ENCODE peak calls at places on chromosomes 2 and 18, in five cellular contexts. One of them, this sample, is unnamed.

GRCh38 chr2:29766191-29766590 is 155.2 kb downstream of the ALK start:
- DNase-seq in SK-N-SH: no peak
- DNase-seq in stomach: no peak
- DNase-seq in H1: no peak
- DNase-seq in HepG2: no peak
- DNase-seq in this sample: no peak

GRCh38 chr2:217713395-217714267 is 289.2 kb downstream of the TNS1 start:
- DNase-seq in HepG2: peak
- DNase-seq in H1: peak
- DNase-seq in stomach: peak
- DNase-seq in SK-N-SH: peak
- DNase-seq in this sample: peak

GRCh38 chr18:76672627-76673026 is 149.7 kb upstream of the ZNF236 start:
- DNase-seq in HepG2: no peak
- DNase-seq in stomach: no peak
- DNase-seq in SK-N-SH: no peak
- DNase-seq in H1: no peak
- DNase-seq in this sample: no peak

GRCh38 chr18:59846814-59847490 is 52.8 kb upstream of the PMAIP1 start:
- DNase-seq in stomach: peak
- DNase-seq in SK-N-SH: no peak
- DNase-seq in H1: no peak
- DNase-seq in HepG2: no peak
- DNase-seq in this sample: no peak

GRCh38 chr18:49130261-49130660 is 179.5 kb upstream of the SMAD7 start:
- DNase-seq in stomach: no peak
- DNase-seq in H1: no peak
- DNase-seq in SK-N-SH: no peak
- DNase-seq in HepG2: peak
- DNase-seq in this sample: no peak

GRCh38 chr2:10864888-10865551 is 46.7 kb upstream of the KCNF1 start:
- DNase-seq in HepG2: no peak
- DNase-seq in SK-N-SH: no peak
- DNase-seq in stomach: no peak
- DNase-seq in H1: no peak
- DNase-seq in this sample: no peak

GRCh38 chr18:59264136-59264571 is 9.1 kb downstream of the RAX start:
- DNase-seq in HepG2: no peak
- DNase-seq in stomach: no peak
- DNase-seq in SK-N-SH: peak
- DNase-seq in H1: no peak
- DNase-seq in this sample: no peak

GRCh38 chr18:26656944-26657536 is 108.7 kb upstream of the KCTD1 start:
- DNase-seq in HepG2: peak
- DNase-seq in H1: no peak
- DNase-seq in SK-N-SH: peak
- DNase-seq in stomach: peak
- DNase-seq in this sample: peak

GRCh38 chr2:195596840-195597239 is 60.2 kb upstream of the SLC39A10 start:
- DNase-seq in SK-N-SH: no peak
- DNase-seq in HepG2: no peak
- DNase-seq in stomach: no peak
- DNase-seq in H1: no peak
- DNase-seq in this sample: no peak

GRCh38 chr18:461762-462161 is 38.7 kb downstream of the COLEC12 start:
- DNase-seq in H1: no peak
- DNase-seq in HepG2: no peak
- DNase-seq in SK-N-SH: no peak
- DNase-seq in stomach: no peak
- DNase-seq in this sample: no peak

GRCh38 chr2:96763511-96764252 is 3.0 kb downstream of the CNNM4 start:
- DNase-seq in HepG2: peak
- DNase-seq in H1: no peak
- DNase-seq in stomach: no peak
- DNase-seq in SK-N-SH: peak
- DNase-seq in this sample: no peak

GRCh38 chr2:26621469-26622199 is 19.5 kb downstream of the CIB4 start:
- DNase-seq in HepG2: no peak
- DNase-seq in SK-N-SH: peak
- DNase-seq in stomach: no peak
- DNase-seq in H1: no peak
- DNase-seq in this sample: no peak

GRCh38 chr2:79980116-79980515 is 324.4 kb downstream of the LRRTM1 start:
- DNase-seq in H1: no peak
- DNase-seq in SK-N-SH: no peak
- DNase-seq in HepG2: no peak
- DNase-seq in stomach: no peak
- DNase-seq in this sample: no peak

GRCh38 chr18:10279905-10280658 is 174.4 kb upstream of the APCDD1 start:
- DNase-seq in HepG2: no peak
- DNase-seq in SK-N-SH: no peak
- DNase-seq in stomach: no peak
- DNase-seq in H1: no peak
- DNase-seq in this sample: no peak

GRCh38 chr2:173307287-173307686 is 47.4 kb upstream of the CDCA7 start:
- DNase-seq in H1: no peak
- DNase-seq in SK-N-SH: no peak
- DNase-seq in stomach: no peak
- DNase-seq in HepG2: no peak
- DNase-seq in this sample: no peak

GRCh38 chr2:42928161-42928691 is 135.8 kb upstream of the HAAO start:
- DNase-seq in SK-N-SH: no peak
- DNase-seq in HepG2: peak
- DNase-seq in stomach: no peak
- DNase-seq in H1: no peak
- DNase-seq in this sample: no peak

GRCh38 chr18:48539406-48540328 is 836 bp downstream of the CTIF start:
- DNase-seq in H1: no peak
- DNase-seq in SK-N-SH: peak
- DNase-seq in stomach: peak
- DNase-seq in HepG2: no peak
- DNase-seq in this sample: peak

GRCh38 chr2:14132386-14132785 is 500.1 kb upstream of the LRATD1 start:
- DNase-seq in stomach: no peak
- DNase-seq in SK-N-SH: no peak
- DNase-seq in H1: no peak
- DNase-seq in HepG2: no peak
- DNase-seq in this sample: no peak

GRCh38 chr2:196821195-196821594 is 12.0 kb upstream of the C2orf66 start:
- DNase-seq in HepG2: no peak
- DNase-seq in H1: no peak
- DNase-seq in stomach: no peak
- DNase-seq in SK-N-SH: no peak
- DNase-seq in this sample: no peak

GRCh38 chr2:173760553-173760952 is 204.6 kb downstream of the SP3 start:
- DNase-seq in HepG2: no peak
- DNase-seq in H1: no peak
- DNase-seq in SK-N-SH: no peak
- DNase-seq in stomach: no peak
- DNase-seq in this sample: no peak

GRCh38 chr2:201932511-201932910 is 101.1 kb upstream of the FZD7 start:
- DNase-seq in H1: no peak
- DNase-seq in stomach: no peak
- DNase-seq in HepG2: no peak
- DNase-seq in SK-N-SH: peak
- DNase-seq in this sample: no peak

GRCh38 chr2:148614332-148615049 is 30.1 kb upstream of the EPC2 start:
- DNase-seq in SK-N-SH: no peak
- DNase-seq in HepG2: no peak
- DNase-seq in stomach: no peak
- DNase-seq in H1: peak
- DNase-seq in this sample: no peak

GRCh38 chr2:160942505-160943125 is 217.6 kb upstream of the TANK start:
- DNase-seq in HepG2: no peak
- DNase-seq in SK-N-SH: no peak
- DNase-seq in H1: no peak
- DNase-seq in stomach: no peak
- DNase-seq in this sample: no peak

GRCh38 chr2:176158306-176158643 is 1.2 kb downstream of the HOXD3 start:
- DNase-seq in SK-N-SH: no peak
- DNase-seq in H1: no peak
- DNase-seq in stomach: no peak
- DNase-seq in HepG2: no peak
- DNase-seq in this sample: no peak

GRCh38 chr2:30978044-30978443 is 160.2 kb downstream of the GALNT14 start:
- DNase-seq in stomach: no peak
- DNase-seq in SK-N-SH: no peak
- DNase-seq in H1: no peak
- DNase-seq in HepG2: no peak
- DNase-seq in this sample: no peak

GRCh38 chr18:46502444-46502843 is 154.6 kb downstream of the LOXHD1 start:
- DNase-seq in H1: no peak
- DNase-seq in HepG2: no peak
- DNase-seq in stomach: no peak
- DNase-seq in SK-N-SH: no peak
- DNase-seq in this sample: no peak

GRCh38 chr18:10391506-10391905 is 62.9 kb upstream of the APCDD1 start:
- DNase-seq in SK-N-SH: no peak
- DNase-seq in stomach: no peak
- DNase-seq in H1: no peak
- DNase-seq in HepG2: no peak
- DNase-seq in this sample: no peak

GRCh38 chr2:74003494-74004211 is 18.9 kb downstream of the TET3 start:
- DNase-seq in H1: no peak
- DNase-seq in SK-N-SH: peak
- DNase-seq in stomach: no peak
- DNase-seq in HepG2: no peak
- DNase-seq in this sample: no peak

GRCh38 chr2:129087133-129087813 is 768.6 kb upstream of the HS6ST1 start:
- DNase-seq in H1: no peak
- DNase-seq in HepG2: no peak
- DNase-seq in stomach: no peak
- DNase-seq in SK-N-SH: no peak
- DNase-seq in this sample: no peak

DNA sequence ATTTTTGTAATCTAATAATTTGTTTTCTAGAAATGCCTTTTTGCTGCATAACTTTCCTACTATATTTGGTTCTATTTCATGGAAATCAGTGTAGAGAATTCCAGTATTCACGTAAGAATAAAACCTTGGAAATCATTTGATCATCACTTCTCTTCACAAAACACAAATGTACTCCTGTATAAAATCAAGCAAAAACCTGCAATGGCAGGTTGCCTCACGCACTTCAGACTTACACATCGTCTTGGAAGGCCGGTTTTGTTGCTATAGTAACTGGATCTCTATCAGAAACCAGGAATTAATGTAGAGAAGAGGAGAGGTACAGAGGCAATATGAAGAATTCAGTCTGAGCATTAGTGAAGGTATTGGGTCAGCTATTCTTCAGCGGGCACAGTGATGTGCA is 370.7 kb upstream of the CYRIA start:
- DNase-seq in stomach: no peak
- DNase-seq in HepG2: no peak
- DNase-seq in H1: no peak
- DNase-seq in SK-N-SH: no peak
- DNase-seq in this sample: no peak
- TF ChIP-seq EP300 in stomach: no peak
- TF ChIP-seq EP300 in HepG2: no peak
- TF ChIP-seq EP300 in H1: no peak
- TF ChIP-seq EP300 in SK-N-SH: no peak
- TF ChIP-seq EP300 in this sample: no peak

DNA sequence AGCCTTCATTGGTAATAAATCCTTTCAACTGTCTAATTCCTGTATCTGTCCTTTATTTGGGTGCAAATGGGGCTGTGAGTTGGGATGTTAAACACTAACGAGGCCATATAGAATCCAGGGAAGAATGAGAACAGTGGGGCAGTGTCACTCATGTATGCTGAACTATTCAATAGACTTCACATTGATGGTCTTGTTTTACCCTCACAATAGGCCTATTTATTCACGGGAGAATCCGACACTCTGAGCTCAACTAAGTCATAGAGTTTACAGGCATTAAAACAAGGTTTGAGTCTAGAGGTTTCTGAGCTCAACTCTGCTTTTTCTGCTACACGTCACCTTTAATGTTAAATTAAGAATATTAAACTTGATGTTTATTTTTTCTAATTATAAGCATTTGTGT is 421.6 kb downstream of the SOX11 start:
- DNase-seq in H1: no peak
- DNase-seq in SK-N-SH: no peak
- DNase-seq in stomach: no peak
- DNase-seq in HepG2: no peak
- DNase-seq in this sample: no peak
- TF ChIP-seq EP300 in H1: no peak
- TF ChIP-seq EP300 in SK-N-SH: no peak
- TF ChIP-seq EP300 in stomach: no peak
- TF ChIP-seq EP300 in HepG2: no peak
- TF ChIP-seq EP300 in this sample: no peak

DNA sequence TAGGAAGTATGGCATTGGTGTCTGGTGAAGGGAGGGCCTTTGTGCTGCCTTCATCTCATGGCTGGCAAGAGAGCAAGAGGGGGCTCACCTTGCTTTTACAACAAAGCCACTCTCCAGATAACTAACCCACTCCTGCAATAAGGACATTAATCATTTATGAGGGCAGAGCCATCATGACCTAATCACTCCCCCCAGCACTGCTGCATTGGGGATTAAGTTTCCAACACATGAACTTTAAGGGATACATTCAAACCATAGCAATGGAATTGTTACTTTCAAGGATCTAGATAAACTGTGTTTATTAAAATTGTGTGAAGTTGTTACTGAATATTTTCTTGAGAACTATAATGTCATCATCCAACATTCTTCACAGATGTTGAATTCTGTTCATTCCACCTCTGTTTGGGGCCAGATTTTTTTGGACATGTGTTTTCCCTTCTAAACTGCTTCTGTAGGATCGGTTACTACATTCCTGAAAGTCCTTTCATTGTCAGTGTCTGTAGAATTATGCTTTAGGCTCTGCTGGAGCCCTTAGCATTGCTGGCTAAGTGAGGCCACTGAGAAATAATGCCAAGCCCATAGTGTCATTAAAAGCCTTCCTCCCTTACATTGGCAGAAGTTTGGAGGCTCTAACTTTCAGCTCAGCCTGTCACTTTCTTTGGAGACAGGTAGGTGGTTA is 50.4 kb downstream of the SPATS2L start:
- DNase-seq in H1: no peak
- DNase-seq in stomach: no peak
- DNase-seq in HepG2: no peak
- DNase-seq in SK-N-SH: no peak
- DNase-seq in this sample: no peak
- TF ChIP-seq EP300 in H1: no peak
- TF ChIP-seq EP300 in stomach: no peak
- TF ChIP-seq EP300 in HepG2: no peak
- TF ChIP-seq EP300 in SK-N-SH: no peak
- TF ChIP-seq EP300 in this sample: no peak

DNA sequence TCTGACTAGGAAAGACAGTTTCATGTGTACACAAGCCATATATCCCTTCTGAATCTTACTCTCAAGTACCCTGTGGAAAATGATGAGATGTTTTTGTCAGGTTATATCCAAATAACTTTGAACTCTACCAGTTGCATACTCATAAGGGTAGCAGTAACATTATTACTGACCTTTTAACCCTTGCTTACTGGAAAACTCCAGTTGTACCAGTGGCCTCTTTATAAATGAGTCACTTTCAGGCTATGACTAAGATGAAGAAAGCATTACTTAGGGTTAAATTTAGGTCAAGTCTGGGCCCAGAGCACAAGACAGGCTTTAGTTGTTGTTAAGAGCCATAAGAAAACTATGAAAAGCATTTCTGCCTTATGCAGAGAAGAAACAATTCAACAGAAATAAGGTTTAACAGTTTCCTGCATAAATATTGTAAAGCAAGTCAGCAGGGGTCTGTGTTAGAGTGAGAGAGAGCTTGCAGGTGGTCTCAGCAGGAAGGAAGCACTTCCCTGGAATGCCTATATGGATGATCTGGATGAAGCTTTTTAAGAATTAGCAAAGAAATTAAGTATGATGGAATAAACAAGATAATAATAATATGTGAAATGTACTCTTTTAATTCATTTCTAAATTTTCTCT is 126.5 kb downstream of the UBE2E3 start:
- DNase-seq in SK-N-SH: no peak
- DNase-seq in H1: no peak
- DNase-seq in stomach: no peak
- DNase-seq in HepG2: no peak
- DNase-seq in this sample: no peak
- TF ChIP-seq EP300 in SK-N-SH: no peak
- TF ChIP-seq EP300 in H1: no peak
- TF ChIP-seq EP300 in stomach: no peak
- TF ChIP-seq EP300 in HepG2: no peak
- TF ChIP-seq EP300 in this sample: no peak

This sample was measured in tibial nerve.